ENCODE peak calls at places on chromosomes 12 and 14, in six cellular contexts. Z is AG04449; K is HepG2; C is CD8-positive, alpha-beta T cell; M is lung; X is AG04450. G is an unnamed sample.

GRCh38 chr12:52232916-52233461 is at the start of gene KRT7:
- DNase-seq in Z (no peak), K (no peak), C (no peak), M (peak; percentile 84), X (no peak), G (no peak)

GRCh38 chr12:16670456-16671050 is 64.6 kb upstream of the LMO3 start:
- DNase-seq in Z (no peak), K (no peak), C (no peak), M (no peak), X (no peak), G (peak; percentile 10)

GRCh38 chr12:75888398-75888797 is 143.2 kb downstream of the PHLDA1 start:
- DNase-seq in Z (no peak), K (no peak), C (no peak), M (no peak), X (no peak), G (no peak)

GRCh38 chr12:89370850-89371249 is 18.5 kb upstream of the DUSP6 start:
- DNase-seq in Z (no peak), K (no peak), C (no peak), M (no peak), X (no peak), G (no peak)

GRCh38 chr12:20212036-20212435 is 156.3 kb upstream of the PDE3A start:
- DNase-seq in Z (no peak), K (no peak), C (no peak), M (no peak), X (no peak), G (no peak)

GRCh38 chr12:56723889-56724659 is 1.0 kb downstream of the NACA start:
- DNase-seq in Z (peak; percentile 58), K (peak; percentile 41), C (peak; percentile 8), M (peak; percentile 37), X (peak; percentile 48), G (peak; percentile 60)

GRCh38 chr12:46891306-46891705 is 65.5 kb upstream of the SLC38A4 start:
- DNase-seq in Z (no peak), K (no peak), C (no peak), M (no peak), X (no peak), G (peak; percentile 24)

GRCh38 chr12:130556486-130557055 is 159.5 kb downstream of the RIMBP2 start:
- DNase-seq in Z (no peak), K (no peak), C (no peak), M (no peak), X (no peak), G (no peak)

GRCh38 chr12:24972078-24972477 is 23.2 kb upstream of the BCAT1 start:
- DNase-seq in Z (no peak), K (no peak), C (no peak), M (no peak), X (no peak), G (no peak)

GRCh38 chr12:128783129-128783574 is 40.6 kb downstream of the SLC15A4 start:
- DNase-seq in Z (no peak), K (no peak), C (no peak), M (no peak), X (no peak), G (no peak)

GRCh38 chr14:42541535-42542001 is 934.9 kb downstream of the LRFN5 start:
- DNase-seq in Z (no peak), K (no peak), C (no peak), M (no peak), X (peak; percentile 20), G (peak; percentile 90)

GRCh38 chr14:103132381-103133212 is 9.3 kb downstream of the TNFAIP2 start:
- DNase-seq in Z (no peak), K (peak; percentile 62), C (no peak), M (no peak), X (no peak), G (no peak)

GRCh38 chr14:95597784-95598204 is 62.9 kb downstream of the GLRX5 start:
- DNase-seq in Z (no peak), K (no peak), C (no peak), M (no peak), X (no peak), G (peak; percentile 3)

GRCh38 chr14:66076166-66076565 is 410.0 kb upstream of the CCDC196 start:
- DNase-seq in Z (no peak), K (no peak), C (no peak), M (no peak), X (no peak), G (peak; percentile 7)

GRCh38 chr12:88299567-88300101 is 157.5 kb downstream of the TMTC3 start:
- DNase-seq in Z (peak; percentile 99), K (no peak), C (no peak), M (no peak), X (peak; percentile 78), G (peak; percentile 99)

GRCh38 chr14:103068351-103069073 is 11.2 kb upstream of the CDC42BPB start:
- DNase-seq in Z (no peak), K (no peak), C (no peak), M (no peak), X (no peak), G (no peak)

GRCh38 chr14:63893701-63894458 is 41.1 kb downstream of the SYNE2 start:
- DNase-seq in Z (peak; percentile 95), K (no peak), C (no peak), M (peak; percentile 46), X (peak; percentile 67), G (peak; percentile 93)

GRCh38 chr12:71109834-71110233 is 48.0 kb downstream of the TSPAN8 start:
- DNase-seq in Z (no peak), K (no peak), C (no peak), M (no peak), X (no peak), G (no peak)

GRCh38 chr12:81610955-81611889 is 147.9 kb downstream of the PPFIA2 start:
- DNase-seq in Z (no peak), K (peak; percentile 28), C (no peak), M (no peak), X (no peak), G (no peak)

GRCh38 chr12:53989227-53990113 is 4.5 kb downstream of the HOXC10 start:
- DNase-seq in Z (no peak), K (peak; percentile 56), C (no peak), M (no peak), X (no peak), G (peak; percentile 76)

GRCh38 chr14:91754185-91754584 is 22.3 kb upstream of the CATSPERB start:
- DNase-seq in Z (no peak), K (no peak), C (no peak), M (no peak), X (no peak), G (no peak)

GRCh38 chr14:89469210-89470198 is 52.5 kb upstream of the FOXN3 start:
- DNase-seq in Z (no peak), K (no peak), C (no peak), M (no peak), X (no peak), G (no peak)

GRCh38 chr14:97602438-97603117 is 805.4 kb downstream of the VRK1 start:
- DNase-seq in Z (no peak), K (no peak), C (peak; percentile 64), M (no peak), X (no peak), G (no peak)

GRCh38 chr14:93096923-93097322 is 18.8 kb downstream of the ITPK1 start:
- DNase-seq in Z (no peak), K (no peak), C (no peak), M (no peak), X (no peak), G (no peak)

GRCh38 chr12:30795660-30796507 is 41.1 kb upstream of the CAPRIN2 start:
- DNase-seq in Z (no peak), K (peak; percentile 48), C (peak; percentile 39), M (peak; percentile 48), X (no peak), G (peak; percentile 66)

GRCh38 chr12:108468149-108468968 is 46.7 kb upstream of the FICD start:
- DNase-seq in Z (no peak), K (peak; percentile 21), C (no peak), M (no peak), X (no peak), G (no peak)

GRCh38 chr12:127381043-127381668 is 885.8 kb upstream of the TMEM132C start:
- DNase-seq in Z (no peak), K (peak; percentile 15), C (no peak), M (no peak), X (no peak), G (no peak)
- H3K4me3 ChIP-seq in Z (peak overlapping the region; percentile 58), K (no peak overlapping the region), C (no peak overlapping the region), M (no peak overlapping the region), X (peak overlapping the region; percentile 55), G (peak overlapping the region; percentile 49)

GRCh38 chr12:21677622-21678277 is 20.1 kb upstream of the LDHB start:
- DNase-seq in Z (no peak), K (no peak), C (peak; percentile 10), M (no peak), X (no peak), G (no peak)

GRCh38 chr12:21675641-21676040 is 18.0 kb upstream of the LDHB start:
- DNase-seq in Z (no peak), K (no peak), C (no peak), M (no peak), X (no peak), G (no peak)

GRCh38 chr12:21677204-21677603 is 19.6 kb upstream of the LDHB start:
- DNase-seq in Z (no peak), K (no peak), C (no peak), M (no peak), X (no peak), G (no peak)

GRCh38 chr12:21676781-21677180 is 19.1 kb upstream of the LDHB start:
- DNase-seq in Z (no peak), K (no peak), C (no peak), M (no peak), X (no peak), G (no peak)

GRCh38 chr12:21675096-21675495 is 17.5 kb upstream of the LDHB start:
- DNase-seq in Z (no peak), K (no peak), C (no peak), M (no peak), X (no peak), G (no peak)
- H3K4me3 ChIP-seq in Z (no peak overlapping the region), K (no peak overlapping the region), C (no peak overlapping the region), M (no peak overlapping the region), X (no peak overlapping the region), G (no peak overlapping the region)

GRCh38 chr12:204261-204678 is 9.7 kb downstream of the SLC6A12 start:
- DNase-seq in Z (no peak), K (no peak), C (no peak), M (no peak), X (no peak), G (no peak)
- H3K4me3 ChIP-seq in Z (no peak overlapping the region), K (no peak overlapping the region), C (no peak overlapping the region), M (no peak overlapping the region), X (no peak overlapping the region), G (peak overlapping the region; percentile 38)

DNA sequence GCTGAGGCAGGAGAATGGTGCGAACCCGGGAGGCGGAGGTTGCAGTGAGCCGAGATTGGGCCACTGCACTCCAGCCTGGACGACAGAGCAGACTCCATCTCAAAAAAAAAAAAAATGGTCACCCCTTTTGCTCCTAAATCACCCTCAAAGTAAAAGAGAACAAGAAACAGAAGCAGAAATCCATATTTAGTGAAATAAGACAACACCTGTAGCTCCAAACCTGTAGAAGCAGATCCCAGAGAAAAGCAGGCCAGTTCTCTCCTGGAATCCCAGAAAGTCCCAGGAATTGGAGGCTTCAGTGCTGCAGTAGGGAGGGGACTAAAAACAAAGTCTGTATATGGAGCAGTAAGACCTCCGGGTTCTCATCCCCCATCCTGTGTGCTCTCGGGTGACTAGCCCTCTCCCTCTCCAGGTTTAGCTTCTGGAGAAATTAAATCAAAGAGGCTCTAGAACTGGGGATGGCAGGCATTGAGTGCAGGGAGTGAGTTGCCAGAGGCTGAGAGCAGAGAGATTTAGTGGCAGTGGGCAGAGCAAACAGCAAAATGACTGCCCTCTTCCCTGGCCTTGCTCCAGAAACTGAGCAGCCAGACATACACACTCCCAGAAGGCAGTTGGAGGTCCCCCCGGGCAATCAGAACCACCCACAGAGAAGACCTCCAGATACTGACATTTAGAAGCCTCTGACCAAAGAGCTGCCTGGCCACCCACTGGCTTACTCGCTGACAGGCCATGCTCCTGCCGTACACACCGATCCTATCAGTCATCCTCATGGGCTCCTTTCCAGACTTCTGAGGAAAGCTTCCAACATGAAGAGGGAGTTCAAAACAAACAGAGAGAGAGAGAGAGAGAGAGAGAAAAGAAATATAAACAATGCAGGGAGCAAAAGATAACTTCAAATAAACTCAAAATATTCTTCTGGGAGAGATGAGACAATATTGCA is 6.3 kb upstream of the MLXIP start:
- DNase-seq in Z (peak; percentile 83), K (no peak), C (no peak), M (no peak), X (no peak), G (peak; percentile 99)
- H3K4me3 ChIP-seq in Z (peak overlapping the region; percentile 4), K (no peak overlapping the region), C (no peak overlapping the region), M (no peak overlapping the region), X (no peak overlapping the region), G (peak overlapping the region; percentile 22)